ENCODE peak calls at places on chromosome 21, in five cellular contexts. M is stimulated activated CD4-positive, alpha-beta T cell treated with anti-CD3 and anti-CD28 coated beads, Interleukin-12 subunit alpha, Interleukin-12 subunit beta, amount 100 ng/mL, for 48 hours; J is progenitor cell of endocrine pancreas; X is KG1; E is NCI-H1436 treated with DMSO at 0.1 percent for 48 hours. B is an unnamed sample.

GRCh38 chr21:15841856-15842564 is 112.2 kb downstream of the USP25 start:
- DNase-seq in J (no peak), M (no peak), E (no peak), X (no peak), B (no peak)

GRCh38 chr21:34635307-34635706 is 20.4 kb upstream of the RCAN1 start:
- DNase-seq in E (no peak), X (no peak), J (no peak), M (peak; percentile 11), B (no peak)

GRCh38 chr21:36504067-36505058 is 24.4 kb upstream of the CLDN14 start:
- DNase-seq in J (no peak), M (peak; percentile 62), E (no peak), X (peak; percentile 27), B (peak; percentile 37)

GRCh38 chr21:42456457-42456856 is 39.6 kb downstream of the RSPH1 start:
- DNase-seq in E (no peak), J (no peak), X (no peak), M (peak; percentile 57), B (peak; percentile 35)

GRCh38 chr21:46181953-46182547 is 2.2 kb downstream of the SPATC1L start:
- DNase-seq in M (no peak), X (no peak), J (no peak), E (no peak), B (no peak)

GRCh38 chr21:41641821-41642368 is 125.0 kb downstream of the RIPK4 start:
- DNase-seq in E (no peak), X (no peak), M (no peak), J (no peak), B (no peak)

GRCh38 chr21:27021046-27021445 is 54.2 kb upstream of the ADAMTS5 start:
- DNase-seq in J (no peak), X (no peak), E (no peak), M (no peak), B (no peak)

GRCh38 chr21:17491716-17492414 is 21.0 kb upstream of the CXADR start:
- DNase-seq in M (no peak), J (no peak), E (no peak), X (peak; percentile 15), B (no peak)

GRCh38 chr21:43861716-43862115 is 3.3 kb upstream of the AGPAT3 start:
- DNase-seq in X (no peak), E (no peak), J (no peak), M (no peak), B (no peak)